ENCODE peak calls at places on chromosomes 7 and 10, in nine cellular contexts. N is fibroblast of lung, C is HL-60, S is gastrocnemius medialis, X is IMR-90, I is body of pancreas, U is A549, L is ascending aorta, D is upper lobe of right lung. K is an unnamed sample.

GRCh38 chr7:139058963-139059362 is 23.1 kb upstream of the ZC3HAV1L start:
- DNase-seq in N (peak), C (no peak), S (no peak), X (peak), I (no peak), U (no peak), L (no peak), D (no peak), K (no peak)

GRCh38 chr10:65348637-65349036 is 1577.2 kb upstream of the LRRTM3 start:
- DNase-seq in N (no peak), C (no peak), S (no peak), X (no peak), I (no peak), U (no peak), L (no peak), D (no peak), K (no peak)

GRCh38 chr7:142476077-142476476 is 218.2 kb upstream of the PRSS58 start:
- DNase-seq in N (no peak), C (no peak), S (no peak), X (no peak), I (no peak), U (no peak), L (no peak), D (no peak), K (no peak)

GRCh38 chr7:134513169-134513752 is 14.1 kb upstream of the AKR1B10 start:
- DNase-seq in N (peak), C (peak), S (no peak), X (peak), I (peak), U (peak), L (no peak), D (no peak), K (peak)

GRCh38 chr7:151448261-151449252 is 8.6 kb upstream of the CRYGN start:
- DNase-seq in N (peak), C (peak), S (peak), X (peak), I (peak), U (peak), L (peak), D (peak), K (peak)

GRCh38 chr10:71789871-71790270 is 16.6 kb upstream of the VSIR start:
- DNase-seq in N (no peak), C (no peak), S (no peak), X (no peak), I (no peak), U (no peak), L (no peak), D (no peak), K (no peak)

GRCh38 chr10:33265621-33266020 is 68.8 kb downstream of the NRP1 start:
- DNase-seq in N (no peak), C (no peak), S (no peak), X (no peak), I (peak), U (no peak), L (no peak), D (no peak), K (no peak)

GRCh38 chr7:157499121-157499834 is 162.5 kb downstream of the DNAJB6 start:
- DNase-seq in N (no peak), C (no peak), S (no peak), X (no peak), I (no peak), U (no peak), L (peak), D (peak), K (no peak)

GRCh38 chr7:51224811-51225581 is 91.6 kb downstream of the COBL start:
- DNase-seq in N (no peak), C (no peak), S (peak), X (no peak), I (peak), U (peak), L (no peak), D (peak), K (peak)

GRCh38 chr7:122303522-122303970 is 1.0 kb downstream of the FEZF1 start:
- DNase-seq in N (no peak), C (no peak), S (no peak), X (no peak), I (no peak), U (no peak), L (no peak), D (no peak), K (no peak)

GRCh38 chr10:67297637-67298181 is 371.9 kb downstream of the LRRTM3 start:
- DNase-seq in N (no peak), C (no peak), S (no peak), X (no peak), I (no peak), U (no peak), L (no peak), D (no peak), K (no peak)

GRCh38 chr10:17923728-17924127 is 28.0 kb upstream of the SLC39A12 start:
- DNase-seq in N (peak), C (no peak), S (no peak), X (peak), I (peak), U (peak), L (peak), D (no peak), K (peak)

GRCh38 chr10:49285232-49285631 is 13.7 kb upstream of the C10orf71 start:
- DNase-seq in N (no peak), C (peak), S (no peak), X (no peak), I (no peak), U (no peak), L (peak), D (no peak), K (no peak)

GRCh38 chr10:31586708-31587107 is 267.7 kb downstream of the ZEB1 start:
- DNase-seq in N (no peak), C (peak), S (no peak), X (no peak), I (no peak), U (no peak), L (no peak), D (no peak), K (no peak)

GRCh38 chr10:87613766-87614165 is 45.9 kb upstream of the PAPSS2 start:
- DNase-seq in N (no peak), C (no peak), S (no peak), X (peak), I (no peak), U (no peak), L (no peak), D (no peak), K (no peak)

GRCh38 chr7:73738612-73739386 is at the start of gene ABHD11:
- DNase-seq in N (peak), C (peak), S (peak), X (peak), I (peak), U (peak), L (peak), D (peak), K (peak)

GRCh38 chr10:49108656-49109055 is 6.7 kb downstream of the VSTM4 start:
- DNase-seq in N (no peak), C (no peak), S (no peak), X (no peak), I (no peak), U (no peak), L (no peak), D (no peak), K (no peak)

GRCh38 chr7:46291601-46292150 is 370.6 kb upstream of the IGFBP3 start:
- DNase-seq in N (peak), C (no peak), S (peak), X (peak), I (no peak), U (no peak), L (peak), D (no peak), K (peak)

GRCh38 chr7:2637505-2638223 is 5.9 kb downstream of the TTYH3 start:
- DNase-seq in N (no peak), C (peak), S (peak), X (no peak), I (no peak), U (no peak), L (peak), D (peak), K (no peak)

GRCh38 chr10:3099291-3100092 is 32.1 kb downstream of the PFKP start:
- DNase-seq in N (peak), C (no peak), S (no peak), X (peak), I (no peak), U (no peak), L (peak), D (no peak), K (peak)

GRCh38 chr7:131889572-131890150 is 333.2 kb upstream of the PODXL start:
- DNase-seq in N (no peak), C (no peak), S (no peak), X (no peak), I (no peak), U (no peak), L (no peak), D (no peak), K (no peak)

GRCh38 chr7:151008511-151009323 is 15.6 kb downstream of the ATG9B start:
- DNase-seq in N (peak), C (no peak), S (no peak), X (no peak), I (peak), U (peak), L (no peak), D (peak), K (peak)

GRCh38 chr7:16606704-16607103 is 38.9 kb downstream of the ANKMY2 start:
- DNase-seq in N (no peak), C (no peak), S (no peak), X (no peak), I (no peak), U (no peak), L (no peak), D (no peak), K (no peak)

GRCh38 chr7:16603633-16604032 is 41.9 kb downstream of the ANKMY2 start:
- DNase-seq in N (no peak), C (no peak), S (no peak), X (no peak), I (no peak), U (no peak), L (no peak), D (no peak), K (no peak)

GRCh38 chr7:16609842-16610450 is 35.6 kb downstream of the ANKMY2 start:
- DNase-seq in N (no peak), C (no peak), S (no peak), X (no peak), I (no peak), U (peak), L (no peak), D (no peak), K (no peak)

GRCh38 chr7:16599860-16600259 is 45.7 kb downstream of the ANKMY2 start:
- DNase-seq in N (no peak), C (no peak), S (no peak), X (no peak), I (no peak), U (no peak), L (no peak), D (no peak), K (no peak)

GRCh38 chr7:16604054-16604453 is 41.5 kb downstream of the ANKMY2 start:
- DNase-seq in N (peak), C (no peak), S (no peak), X (no peak), I (no peak), U (peak), L (no peak), D (no peak), K (no peak)
- TF ChIP-seq CTCF in N (peak), C (no peak), S (peak), X (peak), I (peak), U (peak), L (peak), D (peak), K (no peak)

DNA sequence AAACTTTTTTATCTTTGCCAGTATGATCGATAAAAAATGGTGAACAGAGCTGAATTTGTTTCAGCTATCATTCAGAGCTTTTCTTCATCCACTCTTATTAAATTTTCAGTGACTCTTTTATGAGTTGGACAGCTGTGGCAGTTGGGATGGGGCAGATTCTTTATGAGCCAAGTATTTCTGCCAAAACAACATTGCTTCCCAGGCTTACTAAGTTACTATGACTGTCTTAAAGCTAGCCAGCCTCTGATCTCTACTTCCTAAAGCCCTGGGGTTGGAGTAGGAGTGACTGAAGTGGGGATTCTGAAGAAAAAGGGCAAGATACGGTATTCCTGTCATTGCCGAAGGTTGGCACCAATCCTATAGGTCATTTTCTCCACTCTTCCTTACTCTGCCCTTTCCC is 12.6 kb downstream of the RPP30 start:
- DNase-seq in N (peak), C (no peak), S (no peak), X (peak), I (no peak), U (no peak), L (no peak), D (no peak), K (no peak)
- H3K27ac ChIP-seq in N (peak), C (no peak), S (no peak), X (peak), I (no peak), U (no peak), L (no peak), D (no peak), K (no peak)

GRCh38 chr10:86213148-86213547 is 153.4 kb downstream of the GRID1 start:
- DNase-seq in N (no peak), C (no peak), S (no peak), X (no peak), I (no peak), U (no peak), L (no peak), D (no peak), K (no peak)

GRCh38 chr10:86212391-86212700 is 154.2 kb downstream of the GRID1 start:
- DNase-seq in N (no peak), C (no peak), S (no peak), X (no peak), I (no peak), U (no peak), L (no peak), D (no peak), K (no peak)

GRCh38 chr10:86210416-86210815 is 156.2 kb downstream of the GRID1 start:
- DNase-seq in N (no peak), C (no peak), S (no peak), X (no peak), I (no peak), U (no peak), L (no peak), D (peak), K (no peak)

GRCh38 chr10:86209726-86210125 is 156.9 kb downstream of the GRID1 start:
- DNase-seq in N (no peak), C (no peak), S (no peak), X (no peak), I (no peak), U (no peak), L (no peak), D (peak), K (no peak)

DNA sequence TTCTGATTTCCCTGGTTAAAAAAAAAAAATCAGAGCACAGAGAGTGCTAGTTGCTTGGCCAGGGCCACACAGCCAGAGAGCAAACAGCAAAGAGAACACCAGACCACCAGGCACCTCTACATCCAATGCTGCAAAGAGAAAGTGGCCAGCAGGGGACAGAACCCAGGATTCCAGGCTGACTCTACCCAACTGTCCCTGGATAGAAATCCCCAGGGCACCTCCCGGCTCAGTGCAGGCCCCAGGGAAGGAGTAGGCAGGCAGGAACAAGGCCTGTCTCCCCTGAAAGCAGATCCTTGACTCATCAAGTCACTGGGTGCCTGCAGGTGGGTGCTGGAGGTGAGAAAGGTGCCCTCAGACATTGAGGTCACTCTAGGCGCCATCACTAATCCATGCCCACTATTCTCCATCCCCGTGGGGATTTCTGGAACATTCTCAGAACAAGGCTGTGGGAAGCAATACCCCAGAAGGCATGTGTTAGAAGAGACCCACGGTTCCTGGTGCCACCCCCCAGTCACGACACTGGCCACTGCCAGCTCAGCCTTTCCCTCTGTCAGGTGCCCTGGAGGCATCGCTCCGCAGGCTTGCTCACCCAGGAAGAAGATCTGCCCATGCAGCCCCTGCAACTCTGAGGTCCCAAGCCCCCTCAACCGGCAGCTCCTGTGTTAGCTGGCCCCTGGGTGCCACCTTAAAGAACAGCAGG is 154.8 kb downstream of the GRID1 start:
- DNase-seq in N (no peak), C (no peak), S (no peak), X (no peak), I (no peak), U (no peak), L (no peak), D (no peak), K (no peak)
- TF ChIP-seq CTCF in N (no peak), C (no peak), S (no peak), X (no peak), I (no peak), U (no peak), L (no peak), D (no peak), K (no peak)

GRCh38 chr10:127194598-127194997 is 1.8 kb downstream of the INSYN2A start:
- DNase-seq in N (peak), C (no peak), S (no peak), X (no peak), I (no peak), U (no peak), L (no peak), D (no peak), K (no peak)

GRCh38 chr10:127190427-127190826 is 6.0 kb downstream of the INSYN2A start:
- DNase-seq in N (no peak), C (no peak), S (no peak), X (no peak), I (no peak), U (no peak), L (no peak), D (no peak), K (no peak)

GRCh38 chr10:127195041-127195506 is 1.3 kb downstream of the INSYN2A start:
- DNase-seq in N (peak), C (no peak), S (no peak), X (no peak), I (no peak), U (peak), L (no peak), D (no peak), K (peak)

GRCh38 chr10:127195571-127196226 is 692 bp downstream of the INSYN2A start:
- DNase-seq in N (peak), C (no peak), S (no peak), X (peak), I (no peak), U (peak), L (no peak), D (no peak), K (peak)

DNA sequence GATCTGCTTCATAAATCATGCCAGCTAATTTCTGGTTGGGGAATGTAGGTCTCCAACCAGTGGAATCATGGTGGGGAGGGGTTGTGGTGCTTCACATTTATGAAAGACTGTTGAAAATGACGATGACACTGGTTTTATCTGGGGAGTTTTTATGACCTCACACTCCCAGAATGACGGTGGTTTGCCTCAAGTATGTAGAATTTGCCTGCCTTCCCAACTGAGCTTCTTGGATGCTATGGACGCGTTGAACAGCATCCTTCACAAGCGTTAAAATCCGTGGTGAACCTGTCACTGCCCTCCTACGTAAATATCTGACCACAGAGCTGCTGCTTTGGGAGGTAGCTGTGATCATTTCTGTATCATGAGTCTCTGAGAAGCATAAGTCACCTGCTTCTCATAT is 3.3 kb downstream of the INSYN2A start:
- DNase-seq in N (peak), C (no peak), S (no peak), X (peak), I (no peak), U (no peak), L (no peak), D (no peak), K (no peak)
- H3K27ac ChIP-seq in N (no peak), C (no peak), S (no peak), X (no peak), I (no peak), U (no peak), L (no peak), D (no peak), K (no peak)

DNA sequence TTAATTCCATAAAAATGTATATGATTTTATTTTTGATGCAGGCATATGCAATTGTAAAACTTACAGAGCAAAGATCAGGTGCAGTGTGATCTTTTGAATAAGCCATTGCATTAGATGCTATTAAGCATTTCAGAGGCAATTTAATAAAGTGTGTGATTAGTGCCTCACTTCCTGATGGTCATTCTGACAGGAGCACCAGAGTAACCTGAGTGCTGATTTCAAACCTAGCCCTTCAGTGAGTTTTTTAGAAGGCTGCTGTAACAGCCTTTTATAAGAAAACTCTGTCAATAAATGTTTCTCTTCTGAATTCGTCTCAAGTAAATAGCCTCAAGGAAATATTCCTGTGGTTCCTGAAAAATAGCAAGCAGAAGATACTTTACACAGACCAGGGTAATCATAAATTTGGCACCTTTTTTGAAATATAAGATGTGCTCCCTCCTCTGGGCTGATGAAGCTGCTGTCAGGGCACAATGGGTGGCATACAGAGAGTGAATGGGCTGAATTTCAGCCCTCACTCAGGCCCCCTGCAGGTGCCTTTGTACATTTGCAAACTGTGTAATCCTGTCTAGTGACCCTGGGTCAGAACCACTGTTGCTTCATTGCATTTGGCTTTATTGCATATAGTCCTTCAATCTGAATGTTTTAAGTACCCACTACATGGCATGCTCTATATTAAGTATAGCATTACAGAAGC is 193.7 kb upstream of the CSTF2T start:
- DNase-seq in N (peak), C (peak), S (no peak), X (peak), I (no peak), U (peak), L (no peak), D (no peak), K (no peak)
- TF ChIP-seq CTCF in N (peak), C (no peak), S (no peak), X (peak), I (peak), U (no peak), L (no peak), D (peak), K (no peak)

DNA sequence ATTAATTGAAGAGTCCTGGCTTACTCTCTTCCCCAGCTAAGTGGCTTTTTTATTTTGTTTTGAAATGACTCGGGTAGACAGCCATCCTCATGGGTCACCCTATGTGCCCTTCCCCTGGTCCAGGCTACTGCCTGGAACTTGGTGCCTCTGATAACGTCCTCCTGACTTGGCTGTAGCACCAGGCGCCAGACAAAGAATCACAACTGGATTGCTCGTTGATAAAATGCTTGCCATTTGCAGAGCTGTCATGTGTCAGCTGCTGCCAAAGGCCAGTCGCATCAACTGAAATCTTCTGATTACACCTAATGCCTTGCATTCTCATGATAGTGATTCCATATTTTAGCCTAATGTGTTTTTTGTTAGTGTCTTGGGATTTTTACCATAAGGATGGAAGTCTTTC is 27.4 kb upstream of the ABLIM1 start:
- DNase-seq in N (no peak), C (no peak), S (no peak), X (no peak), I (peak), U (no peak), L (no peak), D (no peak), K (no peak)
- H3K27ac ChIP-seq in N (peak), C (no peak), S (peak), X (no peak), I (peak), U (peak), L (peak), D (peak), K (peak)